ENCODE peak calls at places on chromosomes 5 and 9, in four cellular contexts. One of them, this sample, is unnamed.

GRCh38 chr5:180873628-180874520 is 12.8 kb upstream of the ZFP62 start:
- DNase-seq in HepG2: no peak
- DNase-seq in A549: no peak
- DNase-seq in K562: peak; percentile 88
- DNase-seq in this sample: no peak

GRCh38 chr5:173395257-173395932 is 67.2 kb upstream of the STC2 start:
- DNase-seq in A549: peak; percentile 18
- DNase-seq in K562: peak; percentile 16
- DNase-seq in HepG2: peak; percentile 16
- DNase-seq in this sample: no peak

GRCh38 chr5:78526049-78526525 is 122.5 kb downstream of the LHFPL2 start:
- DNase-seq in A549: no peak
- DNase-seq in HepG2: no peak
- DNase-seq in K562: peak; percentile 55
- DNase-seq in this sample: no peak

GRCh38 chr5:24110019-24110615 is 534.7 kb downstream of the CDH10 start:
- DNase-seq in HepG2: peak; percentile 2
- DNase-seq in A549: peak; percentile 8
- DNase-seq in K562: peak; percentile 3
- DNase-seq in this sample: no peak

GRCh38 chr9:108933231-108933630 is 693 bp downstream of the ELP1 start:
- DNase-seq in HepG2: no peak
- DNase-seq in K562: peak; percentile 30
- DNase-seq in A549: no peak
- DNase-seq in this sample: no peak

GRCh38 chr9:36748322-36748899 is 175.7 kb downstream of the MELK start:
- DNase-seq in K562: peak; percentile 38
- DNase-seq in A549: peak; percentile 41
- DNase-seq in HepG2: no peak
- DNase-seq in this sample: peak; percentile 82

GRCh38 chr5:180785794-180786221 is 16.8 kb downstream of the MGAT1 start:
- DNase-seq in A549: no peak
- DNase-seq in HepG2: no peak
- DNase-seq in K562: no peak
- DNase-seq in this sample: peak; percentile 85

GRCh38 chr5:122907238-122907637 is 61.8 kb downstream of the SNX24 start:
- DNase-seq in HepG2: no peak
- DNase-seq in K562: no peak
- DNase-seq in A549: peak; percentile 35
- DNase-seq in this sample: no peak

GRCh38 chr5:83510199-83510730 is 38.7 kb downstream of the VCAN start:
- DNase-seq in HepG2: no peak
- DNase-seq in K562: no peak
- DNase-seq in A549: no peak
- DNase-seq in this sample: no peak

GRCh38 chr9:16026886-16027285 is 474.0 kb downstream of the CCDC171 start:
- DNase-seq in A549: no peak
- DNase-seq in HepG2: no peak
- DNase-seq in K562: no peak
- DNase-seq in this sample: no peak

GRCh38 chr5:173964491-173964890 is 24.5 kb upstream of the C5orf47 start:
- DNase-seq in A549: no peak
- DNase-seq in K562: no peak
- DNase-seq in HepG2: no peak
- DNase-seq in this sample: no peak

GRCh38 chr5:164824671-164825070 is 1319.3 kb downstream of the MAT2B start:
- DNase-seq in HepG2: no peak
- DNase-seq in K562: no peak
- DNase-seq in A549: no peak
- DNase-seq in this sample: no peak

GRCh38 chr9:138022756-138023393 is 145.3 kb downstream of the CACNA1B start:
- DNase-seq in A549: no peak
- DNase-seq in HepG2: no peak
- DNase-seq in K562: no peak
- DNase-seq in this sample: peak; percentile 78

GRCh38 chr9:121141706-121142105 is 60.0 kb downstream of the RAB14 start:
- DNase-seq in A549: no peak
- DNase-seq in K562: no peak
- DNase-seq in HepG2: no peak
- DNase-seq in this sample: no peak

GRCh38 chr9:104329245-104329644 is 174.8 kb upstream of the OR13F1 start:
- DNase-seq in HepG2: no peak
- DNase-seq in A549: no peak
- DNase-seq in K562: no peak
- DNase-seq in this sample: no peak

GRCh38 chr9:124388275-124389048 is 26.8 kb downstream of the PSMB7 start:
- DNase-seq in HepG2: peak; percentile 10
- DNase-seq in K562: peak; percentile 82
- DNase-seq in A549: no peak
- DNase-seq in this sample: no peak

GRCh38 chr9:82670000-82670399 is 392.9 kb downstream of the RASEF start:
- DNase-seq in HepG2: no peak
- DNase-seq in K562: no peak
- DNase-seq in A549: no peak
- DNase-seq in this sample: no peak

GRCh38 chr9:121138561-121138960 is 63.1 kb downstream of the RAB14 start:
- DNase-seq in HepG2: no peak
- DNase-seq in A549: no peak
- DNase-seq in K562: no peak
- DNase-seq in this sample: no peak

GRCh38 chr9:133981958-133982681 is 10.0 kb downstream of the VAV2 start:
- DNase-seq in K562: no peak
- DNase-seq in HepG2: no peak
- DNase-seq in A549: no peak
- DNase-seq in this sample: no peak

GRCh38 chr9:136133191-136133958 is 14.7 kb upstream of the TMEM250 start:
- DNase-seq in K562: peak; percentile 74
- DNase-seq in HepG2: no peak
- DNase-seq in A549: peak; percentile 73
- DNase-seq in this sample: no peak

GRCh38 chr5:167764650-167765289 is 526.7 kb upstream of the WWC1 start:
- DNase-seq in HepG2: no peak
- DNase-seq in K562: no peak
- DNase-seq in A549: no peak
- DNase-seq in this sample: no peak

GRCh38 chr5:172490739-172491461 is 36.6 kb upstream of the SH3PXD2B start:
- DNase-seq in A549: no peak
- DNase-seq in HepG2: no peak
- DNase-seq in K562: no peak
- DNase-seq in this sample: no peak

GRCh38 chr9:136001231-136001630 is 40.1 kb upstream of the UBAC1 start:
- DNase-seq in A549: no peak
- DNase-seq in K562: no peak
- DNase-seq in HepG2: peak; percentile 42
- DNase-seq in this sample: no peak

GRCh38 chr5:9009931-9010652 is 535.8 kb downstream of the SEMA5A start:
- DNase-seq in A549: no peak
- DNase-seq in HepG2: no peak
- DNase-seq in K562: no peak
- DNase-seq in this sample: no peak

GRCh38 chr5:170306381-170306790 is 8.8 kb upstream of the LCP2 start:
- DNase-seq in A549: no peak
- DNase-seq in HepG2: no peak
- DNase-seq in K562: peak; percentile 86
- DNase-seq in this sample: no peak

GRCh38 chr5:96880402-96881164 is 4.3 kb downstream of the ERAP2 start:
- DNase-seq in A549: no peak
- DNase-seq in K562: no peak
- DNase-seq in HepG2: no peak
- DNase-seq in this sample: no peak

GRCh38 chr9:24712190-24712589 is 166.5 kb upstream of the IZUMO3 start:
- DNase-seq in A549: no peak
- DNase-seq in HepG2: no peak
- DNase-seq in K562: no peak
- DNase-seq in this sample: no peak

GRCh38 chr9:34986541-34987047 is 3.0 kb upstream of the DNAJB5 start:
- DNase-seq in A549: no peak
- DNase-seq in HepG2: no peak
- DNase-seq in K562: no peak
- DNase-seq in this sample: no peak

GRCh38 chr5:96781031-96781733 is 26.6 kb downstream of the ERAP1 start:
- DNase-seq in A549: no peak
- DNase-seq in K562: no peak
- DNase-seq in HepG2: no peak
- DNase-seq in this sample: no peak

GRCh38 chr5:9361835-9362234 is 184.0 kb downstream of the SEMA5A start:
- DNase-seq in A549: peak; percentile 8
- DNase-seq in HepG2: peak; percentile 54
- DNase-seq in K562: peak; percentile 72
- DNase-seq in this sample: peak; percentile 83

GRCh38 chr9:21690561-21690960 is 111.9 kb upstream of the MTAP start:
- DNase-seq in A549: no peak
- DNase-seq in HepG2: no peak
- DNase-seq in K562: no peak
- DNase-seq in this sample: no peak

GRCh38 chr5:62593331-62593730 is 14.7 kb downstream of the LRRC70 start:
- DNase-seq in K562: peak; percentile 56
- DNase-seq in A549: no peak
- DNase-seq in HepG2: no peak
- DNase-seq in this sample: no peak

GRCh38 chr9:107178302-107178701 is 104.8 kb upstream of the RAD23B start:
- DNase-seq in K562: no peak
- DNase-seq in A549: no peak
- DNase-seq in HepG2: no peak
- DNase-seq in this sample: no peak

GRCh38 chr9:136599811-136600660 is 54.2 kb upstream of the NOTCH1 start:
- DNase-seq in K562: no peak
- DNase-seq in HepG2: no peak
- DNase-seq in A549: no peak
- DNase-seq in this sample: no peak

GRCh38 chr5:1752881-1753280 is 46.8 kb downstream of the MRPL36 start:
- DNase-seq in A549: no peak
- DNase-seq in HepG2: no peak
- DNase-seq in K562: no peak
- DNase-seq in this sample: peak; percentile 39

GRCh38 chr9:104895572-104895971 is 32.4 kb downstream of the ABCA1 start:
- DNase-seq in HepG2: no peak
- DNase-seq in K562: no peak
- DNase-seq in A549: no peak
- DNase-seq in this sample: no peak

GRCh38 chr5:141821430-141821925 is 56.7 kb downstream of the PCDH1 start:
- DNase-seq in A549: peak; percentile 27
- DNase-seq in HepG2: no peak
- DNase-seq in K562: peak; percentile 55
- DNase-seq in this sample: no peak
- H3K4me2 ChIP-seq in A549: peak overlapping the region; percentile 33
- H3K4me2 ChIP-seq in HepG2: no peak overlapping the region
- H3K4me2 ChIP-seq in K562: no peak overlapping the region
- H3K4me2 ChIP-seq in this sample: no peak overlapping the region

GRCh38 chr9:91187965-91188344 is 173.8 kb downstream of the AUH start:
- DNase-seq in HepG2: no peak
- DNase-seq in K562: no peak
- DNase-seq in A549: no peak
- DNase-seq in this sample: no peak

GRCh38 chr9:91188719-91189590 is 172.8 kb downstream of the AUH start:
- DNase-seq in K562: no peak
- DNase-seq in A549: no peak
- DNase-seq in HepG2: no peak
- DNase-seq in this sample: peak; percentile 16

GRCh38 chr9:91185193-91185886 is 176.4 kb downstream of the AUH start:
- DNase-seq in A549: no peak
- DNase-seq in K562: no peak
- DNase-seq in HepG2: peak; percentile 38
- DNase-seq in this sample: no peak

GRCh38 chr9:91187311-91187964 is 174.3 kb downstream of the AUH start:
- DNase-seq in K562: no peak
- DNase-seq in HepG2: no peak
- DNase-seq in A549: no peak
- DNase-seq in this sample: no peak

GRCh38 chr9:91186311-91187101 is 175.2 kb downstream of the AUH start:
- DNase-seq in K562: no peak
- DNase-seq in HepG2: no peak
- DNase-seq in A549: no peak
- DNase-seq in this sample: peak; percentile 19
- TF ChIP-seq PHF8 in K562: no peak
- TF ChIP-seq PHF8 in HepG2: no peak
- TF ChIP-seq PHF8 in A549: no peak
- TF ChIP-seq PHF8 in this sample: no peak

GRCh38 chr5:119274024-119274766 is 81.6 kb upstream of the TNFAIP8 start:
- DNase-seq in HepG2: peak; percentile 21
- DNase-seq in A549: no peak
- DNase-seq in K562: no peak
- DNase-seq in this sample: no peak

GRCh38 chr5:119271758-119272730 is 83.8 kb upstream of the TNFAIP8 start:
- DNase-seq in HepG2: no peak
- DNase-seq in A549: no peak
- DNase-seq in K562: no peak
- DNase-seq in this sample: no peak

GRCh38 chr5:119274767-119275130 is 81.1 kb upstream of the TNFAIP8 start:
- DNase-seq in K562: no peak
- DNase-seq in A549: no peak
- DNase-seq in HepG2: no peak
- DNase-seq in this sample: no peak

GRCh38 chr5:119275146-119275872 is 80.5 kb upstream of the TNFAIP8 start:
- DNase-seq in A549: no peak
- DNase-seq in K562: no peak
- DNase-seq in HepG2: no peak
- DNase-seq in this sample: no peak

GRCh38 chr5:119273391-119273839 is 82.4 kb upstream of the TNFAIP8 start:
- DNase-seq in K562: no peak
- DNase-seq in A549: no peak
- DNase-seq in HepG2: no peak
- DNase-seq in this sample: no peak
- TF ChIP-seq RAD21 in K562: no peak
- TF ChIP-seq RAD21 in A549: no peak
- TF ChIP-seq RAD21 in HepG2: no peak
- TF ChIP-seq RAD21 in this sample: no peak

DNA sequence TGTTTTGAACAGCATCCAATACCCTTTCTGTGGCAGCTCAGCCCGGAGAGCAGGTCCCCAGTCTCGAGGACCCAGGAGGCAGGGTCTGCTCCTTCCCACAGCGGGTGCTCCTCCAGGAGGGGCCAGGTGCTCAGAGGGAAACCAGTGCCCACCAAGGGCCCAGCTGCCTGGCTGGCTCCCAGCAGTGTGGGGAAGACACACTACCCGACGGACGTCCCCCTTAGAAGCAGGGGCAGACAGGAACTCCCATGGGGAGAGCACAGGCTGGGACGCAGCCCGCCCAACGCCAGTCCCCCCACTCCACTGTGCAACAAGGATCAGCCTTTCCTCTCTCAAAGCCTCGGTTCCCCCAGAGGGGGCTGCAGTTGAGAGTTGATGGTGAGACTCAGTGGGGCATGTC is 57.6 kb downstream of the ADAMTS2 start:
- DNase-seq in HepG2: no peak
- DNase-seq in A549: no peak
- DNase-seq in K562: no peak
- DNase-seq in this sample: no peak
- H3K4me2 ChIP-seq in HepG2: no peak overlapping the region
- H3K4me2 ChIP-seq in A549: no peak overlapping the region
- H3K4me2 ChIP-seq in K562: no peak overlapping the region
- H3K4me2 ChIP-seq in this sample: no peak overlapping the region

GRCh38 chr5:59773286-59773685 is 120.2 kb downstream of the PDE4D start:
- DNase-seq in HepG2: no peak
- DNase-seq in A549: no peak
- DNase-seq in K562: no peak
- DNase-seq in this sample: no peak
- TF ChIP-seq PHF8 in HepG2: no peak
- TF ChIP-seq PHF8 in A549: no peak
- TF ChIP-seq PHF8 in K562: no peak
- TF ChIP-seq PHF8 in this sample: no peak